ENCODE peak calls at places on chromosome 2, in six cellular contexts. One of them, this sample, is unnamed.

GRCh38 chr2:219870023-219870422 is 242.6 kb downstream of the SLC4A3 start:
- DNase-seq in NCI-H1694 treated with DMSO at 0.1 percent for 48 hours: no peak
- DNase-seq in naive B cell: no peak
- DNase-seq in activated CD8-positive, alpha-beta memory T cell treated with anti-CD3 and anti-CD28 coated beads for 48 hours: no peak
- DNase-seq in breast epithelium: no peak
- DNase-seq in iris pigment epithelial cell: no peak
- DNase-seq in this sample: peak; percentile 6

GRCh38 chr2:147525724-147526489 is 318.9 kb upstream of the ACVR2A start:
- DNase-seq in NCI-H1694 treated with DMSO at 0.1 percent for 48 hours: no peak
- DNase-seq in naive B cell: no peak
- DNase-seq in activated CD8-positive, alpha-beta memory T cell treated with anti-CD3 and anti-CD28 coated beads for 48 hours: no peak
- DNase-seq in breast epithelium: no peak
- DNase-seq in iris pigment epithelial cell: no peak
- DNase-seq in this sample: no peak

GRCh38 chr2:11123856-11124759 is 31.2 kb upstream of the SLC66A3 start:
- DNase-seq in NCI-H1694 treated with DMSO at 0.1 percent for 48 hours: peak; percentile 88
- DNase-seq in naive B cell: peak; percentile 25
- DNase-seq in activated CD8-positive, alpha-beta memory T cell treated with anti-CD3 and anti-CD28 coated beads for 48 hours: peak; percentile 38
- DNase-seq in breast epithelium: no peak
- DNase-seq in iris pigment epithelial cell: peak; percentile 43
- DNase-seq in this sample: peak; percentile 73

GRCh38 chr2:194319222-194319992 is 1337.6 kb upstream of the SLC39A10 start:
- DNase-seq in NCI-H1694 treated with DMSO at 0.1 percent for 48 hours: no peak
- DNase-seq in naive B cell: no peak
- DNase-seq in activated CD8-positive, alpha-beta memory T cell treated with anti-CD3 and anti-CD28 coated beads for 48 hours: no peak
- DNase-seq in breast epithelium: no peak
- DNase-seq in iris pigment epithelial cell: no peak
- DNase-seq in this sample: no peak

GRCh38 chr2:5409925-5410360 is 282.2 kb upstream of the SOX11 start:
- DNase-seq in NCI-H1694 treated with DMSO at 0.1 percent for 48 hours: peak; percentile 99
- DNase-seq in naive B cell: no peak
- DNase-seq in activated CD8-positive, alpha-beta memory T cell treated with anti-CD3 and anti-CD28 coated beads for 48 hours: no peak
- DNase-seq in breast epithelium: no peak
- DNase-seq in iris pigment epithelial cell: no peak
- DNase-seq in this sample: no peak

GRCh38 chr2:119756837-119757236 is 2.9 kb upstream of the PTPN4 start:
- DNase-seq in NCI-H1694 treated with DMSO at 0.1 percent for 48 hours: no peak
- DNase-seq in naive B cell: no peak
- DNase-seq in activated CD8-positive, alpha-beta memory T cell treated with anti-CD3 and anti-CD28 coated beads for 48 hours: no peak
- DNase-seq in breast epithelium: no peak
- DNase-seq in iris pigment epithelial cell: peak; percentile 88
- DNase-seq in this sample: peak; percentile 96

GRCh38 chr2:11708106-11708505 is 38.1 kb upstream of the NTSR2 start:
- DNase-seq in NCI-H1694 treated with DMSO at 0.1 percent for 48 hours: no peak
- DNase-seq in naive B cell: no peak
- DNase-seq in activated CD8-positive, alpha-beta memory T cell treated with anti-CD3 and anti-CD28 coated beads for 48 hours: no peak
- DNase-seq in breast epithelium: no peak
- DNase-seq in iris pigment epithelial cell: no peak
- DNase-seq in this sample: no peak

GRCh38 chr2:119117891-119118882 is 40.4 kb downstream of the C1QL2 start:
- DNase-seq in NCI-H1694 treated with DMSO at 0.1 percent for 48 hours: no peak
- DNase-seq in naive B cell: no peak
- DNase-seq in activated CD8-positive, alpha-beta memory T cell treated with anti-CD3 and anti-CD28 coated beads for 48 hours: no peak
- DNase-seq in breast epithelium: no peak
- DNase-seq in iris pigment epithelial cell: no peak
- DNase-seq in this sample: no peak

GRCh38 chr2:67445652-67446268 is 48.6 kb downstream of the ETAA1 start:
- DNase-seq in NCI-H1694 treated with DMSO at 0.1 percent for 48 hours: no peak
- DNase-seq in naive B cell: no peak
- DNase-seq in activated CD8-positive, alpha-beta memory T cell treated with anti-CD3 and anti-CD28 coated beads for 48 hours: no peak
- DNase-seq in breast epithelium: no peak
- DNase-seq in iris pigment epithelial cell: no peak
- DNase-seq in this sample: no peak

GRCh38 chr2:219350215-219350937 is 17.8 kb upstream of the RESP18 start:
- DNase-seq in NCI-H1694 treated with DMSO at 0.1 percent for 48 hours: no peak
- DNase-seq in naive B cell: no peak
- DNase-seq in activated CD8-positive, alpha-beta memory T cell treated with anti-CD3 and anti-CD28 coated beads for 48 hours: no peak
- DNase-seq in breast epithelium: no peak
- DNase-seq in iris pigment epithelial cell: no peak
- DNase-seq in this sample: peak; percentile 84

GRCh38 chr2:206535587-206535986 is 92.3 kb downstream of the ADAM23 start:
- DNase-seq in NCI-H1694 treated with DMSO at 0.1 percent for 48 hours: no peak
- DNase-seq in naive B cell: no peak
- DNase-seq in activated CD8-positive, alpha-beta memory T cell treated with anti-CD3 and anti-CD28 coated beads for 48 hours: no peak
- DNase-seq in breast epithelium: no peak
- DNase-seq in iris pigment epithelial cell: no peak
- DNase-seq in this sample: no peak

GRCh38 chr2:74464406-74464805 is 776 bp downstream of the MOGS start:
- DNase-seq in NCI-H1694 treated with DMSO at 0.1 percent for 48 hours: no peak
- DNase-seq in naive B cell: no peak
- DNase-seq in activated CD8-positive, alpha-beta memory T cell treated with anti-CD3 and anti-CD28 coated beads for 48 hours: no peak
- DNase-seq in breast epithelium: no peak
- DNase-seq in iris pigment epithelial cell: no peak
- DNase-seq in this sample: peak; percentile 47

GRCh38 chr2:41127351-41127750 is 675.5 kb upstream of the SLC8A1 start:
- DNase-seq in NCI-H1694 treated with DMSO at 0.1 percent for 48 hours: peak; percentile 5
- DNase-seq in naive B cell: no peak
- DNase-seq in activated CD8-positive, alpha-beta memory T cell treated with anti-CD3 and anti-CD28 coated beads for 48 hours: no peak
- DNase-seq in breast epithelium: no peak
- DNase-seq in iris pigment epithelial cell: no peak
- DNase-seq in this sample: no peak

GRCh38 chr2:75320893-75321292 is 121.6 kb upstream of the TACR1 start:
- DNase-seq in NCI-H1694 treated with DMSO at 0.1 percent for 48 hours: no peak
- DNase-seq in naive B cell: no peak
- DNase-seq in activated CD8-positive, alpha-beta memory T cell treated with anti-CD3 and anti-CD28 coated beads for 48 hours: no peak
- DNase-seq in breast epithelium: no peak
- DNase-seq in iris pigment epithelial cell: no peak
- DNase-seq in this sample: no peak

GRCh38 chr2:214382229-214382628 is 28.6 kb upstream of the VWC2L start:
- DNase-seq in NCI-H1694 treated with DMSO at 0.1 percent for 48 hours: no peak
- DNase-seq in naive B cell: no peak
- DNase-seq in activated CD8-positive, alpha-beta memory T cell treated with anti-CD3 and anti-CD28 coated beads for 48 hours: no peak
- DNase-seq in breast epithelium: no peak
- DNase-seq in iris pigment epithelial cell: no peak
- DNase-seq in this sample: no peak

GRCh38 chr2:45895477-45895876 is 244.0 kb downstream of the PRKCE start:
- DNase-seq in NCI-H1694 treated with DMSO at 0.1 percent for 48 hours: no peak
- DNase-seq in naive B cell: no peak
- DNase-seq in activated CD8-positive, alpha-beta memory T cell treated with anti-CD3 and anti-CD28 coated beads for 48 hours: no peak
- DNase-seq in breast epithelium: no peak
- DNase-seq in iris pigment epithelial cell: peak; percentile 74
- DNase-seq in this sample: peak; percentile 82

GRCh38 chr2:153479527-153479926 is 965 bp upstream of the RPRM start:
- DNase-seq in NCI-H1694 treated with DMSO at 0.1 percent for 48 hours: no peak
- DNase-seq in naive B cell: no peak
- DNase-seq in activated CD8-positive, alpha-beta memory T cell treated with anti-CD3 and anti-CD28 coated beads for 48 hours: no peak
- DNase-seq in breast epithelium: no peak
- DNase-seq in iris pigment epithelial cell: no peak
- DNase-seq in this sample: peak; percentile 43

GRCh38 chr2:95352291-95353054 is 50.0 kb upstream of the FAHD2A start:
- DNase-seq in NCI-H1694 treated with DMSO at 0.1 percent for 48 hours: no peak
- DNase-seq in naive B cell: no peak
- DNase-seq in activated CD8-positive, alpha-beta memory T cell treated with anti-CD3 and anti-CD28 coated beads for 48 hours: no peak
- DNase-seq in breast epithelium: peak; percentile 37
- DNase-seq in iris pigment epithelial cell: no peak
- DNase-seq in this sample: no peak

GRCh38 chr2:144938308-144938709 is 418.4 kb upstream of the ZEB2 start:
- DNase-seq in NCI-H1694 treated with DMSO at 0.1 percent for 48 hours: no peak
- DNase-seq in naive B cell: no peak
- DNase-seq in activated CD8-positive, alpha-beta memory T cell treated with anti-CD3 and anti-CD28 coated beads for 48 hours: no peak
- DNase-seq in breast epithelium: no peak
- DNase-seq in iris pigment epithelial cell: peak; percentile 76
- DNase-seq in this sample: peak; percentile 78

GRCh38 chr2:94986392-94986963 is 39.0 kb upstream of the MAL start:
- DNase-seq in NCI-H1694 treated with DMSO at 0.1 percent for 48 hours: no peak
- DNase-seq in naive B cell: no peak
- DNase-seq in activated CD8-positive, alpha-beta memory T cell treated with anti-CD3 and anti-CD28 coated beads for 48 hours: no peak
- DNase-seq in breast epithelium: no peak
- DNase-seq in iris pigment epithelial cell: peak; percentile 75
- DNase-seq in this sample: peak; percentile 77

GRCh38 chr2:126771501-126772195 is 115.7 kb downstream of the GYPC start:
- DNase-seq in NCI-H1694 treated with DMSO at 0.1 percent for 48 hours: no peak
- DNase-seq in naive B cell: no peak
- DNase-seq in activated CD8-positive, alpha-beta memory T cell treated with anti-CD3 and anti-CD28 coated beads for 48 hours: no peak
- DNase-seq in breast epithelium: peak; percentile 39
- DNase-seq in iris pigment epithelial cell: no peak
- DNase-seq in this sample: no peak

GRCh38 chr2:189799531-189799930 is 15.3 kb downstream of the PMS1 start:
- DNase-seq in NCI-H1694 treated with DMSO at 0.1 percent for 48 hours: no peak
- DNase-seq in naive B cell: no peak
- DNase-seq in activated CD8-positive, alpha-beta memory T cell treated with anti-CD3 and anti-CD28 coated beads for 48 hours: no peak
- DNase-seq in breast epithelium: no peak
- DNase-seq in iris pigment epithelial cell: peak; percentile 82
- DNase-seq in this sample: peak; percentile 87

GRCh38 chr2:47237375-47238357 is 82.6 kb upstream of the STPG4 start:
- DNase-seq in NCI-H1694 treated with DMSO at 0.1 percent for 48 hours: peak; percentile 76
- DNase-seq in naive B cell: no peak
- DNase-seq in activated CD8-positive, alpha-beta memory T cell treated with anti-CD3 and anti-CD28 coated beads for 48 hours: no peak
- DNase-seq in breast epithelium: no peak
- DNase-seq in iris pigment epithelial cell: peak; percentile 79
- DNase-seq in this sample: peak; percentile 31

GRCh38 chr2:221818569-221818968 is 246.5 kb upstream of the EPHA4 start:
- DNase-seq in NCI-H1694 treated with DMSO at 0.1 percent for 48 hours: no peak
- DNase-seq in naive B cell: no peak
- DNase-seq in activated CD8-positive, alpha-beta memory T cell treated with anti-CD3 and anti-CD28 coated beads for 48 hours: no peak
- DNase-seq in breast epithelium: no peak
- DNase-seq in iris pigment epithelial cell: no peak
- DNase-seq in this sample: no peak

GRCh38 chr2:5695641-5696350 is 3.6 kb downstream of the SOX11 start:
- DNase-seq in NCI-H1694 treated with DMSO at 0.1 percent for 48 hours: peak; percentile 58
- DNase-seq in naive B cell: no peak
- DNase-seq in activated CD8-positive, alpha-beta memory T cell treated with anti-CD3 and anti-CD28 coated beads for 48 hours: no peak
- DNase-seq in breast epithelium: no peak
- DNase-seq in iris pigment epithelial cell: peak; percentile 57
- DNase-seq in this sample: peak; percentile 30

GRCh38 chr2:239881031-239881471 is 144.1 kb downstream of the NDUFA10 start:
- DNase-seq in NCI-H1694 treated with DMSO at 0.1 percent for 48 hours: no peak
- DNase-seq in naive B cell: no peak
- DNase-seq in activated CD8-positive, alpha-beta memory T cell treated with anti-CD3 and anti-CD28 coated beads for 48 hours: no peak
- DNase-seq in breast epithelium: peak; percentile 43
- DNase-seq in iris pigment epithelial cell: no peak
- DNase-seq in this sample: no peak

GRCh38 chr2:71618327-71619113 is 165.2 kb downstream of the DYSF start:
- DNase-seq in NCI-H1694 treated with DMSO at 0.1 percent for 48 hours: no peak
- DNase-seq in naive B cell: no peak
- DNase-seq in activated CD8-positive, alpha-beta memory T cell treated with anti-CD3 and anti-CD28 coated beads for 48 hours: no peak
- DNase-seq in breast epithelium: no peak
- DNase-seq in iris pigment epithelial cell: no peak
- DNase-seq in this sample: no peak

GRCh38 chr2:226797989-226798421 is 1.6 kb downstream of the IRS1 start:
- DNase-seq in NCI-H1694 treated with DMSO at 0.1 percent for 48 hours: no peak
- DNase-seq in naive B cell: no peak
- DNase-seq in activated CD8-positive, alpha-beta memory T cell treated with anti-CD3 and anti-CD28 coated beads for 48 hours: no peak
- DNase-seq in breast epithelium: no peak
- DNase-seq in iris pigment epithelial cell: no peak
- DNase-seq in this sample: peak; percentile 72

GRCh38 chr2:178860551-178860950 is 53.3 kb upstream of the TTN start:
- DNase-seq in NCI-H1694 treated with DMSO at 0.1 percent for 48 hours: no peak
- DNase-seq in naive B cell: no peak
- DNase-seq in activated CD8-positive, alpha-beta memory T cell treated with anti-CD3 and anti-CD28 coated beads for 48 hours: no peak
- DNase-seq in breast epithelium: no peak
- DNase-seq in iris pigment epithelial cell: peak; percentile 3
- DNase-seq in this sample: no peak

GRCh38 chr2:11166476-11166875 is 11.2 kb downstream of the SLC66A3 start:
- DNase-seq in NCI-H1694 treated with DMSO at 0.1 percent for 48 hours: no peak
- DNase-seq in naive B cell: no peak
- DNase-seq in activated CD8-positive, alpha-beta memory T cell treated with anti-CD3 and anti-CD28 coated beads for 48 hours: no peak
- DNase-seq in breast epithelium: no peak
- DNase-seq in iris pigment epithelial cell: no peak
- DNase-seq in this sample: no peak

GRCh38 chr2:230054079-230054478 is 14.6 kb downstream of the SLC16A14 start:
- DNase-seq in NCI-H1694 treated with DMSO at 0.1 percent for 48 hours: no peak
- DNase-seq in naive B cell: no peak
- DNase-seq in activated CD8-positive, alpha-beta memory T cell treated with anti-CD3 and anti-CD28 coated beads for 48 hours: no peak
- DNase-seq in breast epithelium: no peak
- DNase-seq in iris pigment epithelial cell: peak; percentile 86
- DNase-seq in this sample: peak; percentile 76

GRCh38 chr2:128325665-128326181 is 7.1 kb upstream of the HS6ST1 start:
- DNase-seq in NCI-H1694 treated with DMSO at 0.1 percent for 48 hours: no peak
- DNase-seq in naive B cell: no peak
- DNase-seq in activated CD8-positive, alpha-beta memory T cell treated with anti-CD3 and anti-CD28 coated beads for 48 hours: no peak
- DNase-seq in breast epithelium: peak; percentile 48
- DNase-seq in iris pigment epithelial cell: no peak
- DNase-seq in this sample: no peak

GRCh38 chr2:43054367-43054766 is 172.0 kb downstream of the ZFP36L2 start:
- DNase-seq in NCI-H1694 treated with DMSO at 0.1 percent for 48 hours: no peak
- DNase-seq in naive B cell: no peak
- DNase-seq in activated CD8-positive, alpha-beta memory T cell treated with anti-CD3 and anti-CD28 coated beads for 48 hours: no peak
- DNase-seq in breast epithelium: no peak
- DNase-seq in iris pigment epithelial cell: no peak
- DNase-seq in this sample: no peak

This sample was measured in GM23248.